ENCODE peak calls at places on chromosomes 12 and 14, in seven cellular contexts. Y is GM12892, G is HepG2, H is GM12878, C is H1, P is K562, I is SK-N-SH. X is an unnamed sample.
A peak's percentile ranks its signal among the peaks of the same experiment; 100 is the strongest.

GRCh38 chr14:55129086-55129427 is at the start of gene LGALS3:
- DNase-seq in Y (peak; percentile 73), G (no peak), H (no peak), C (no peak), P (peak; percentile 78), I (peak; percentile 88), X (peak; percentile 68)

GRCh38 chr14:89858084-89858483 is 96.4 kb downstream of the EFCAB11 start:
- DNase-seq in Y (no peak), G (no peak), H (no peak), C (peak; percentile 7), P (no peak), I (no peak), X (no peak)

GRCh38 chr12:2110841-2111566 is 58.2 kb downstream of the CACNA1C start:
- DNase-seq in Y (no peak), G (no peak), H (no peak), C (no peak), P (no peak), I (no peak), X (no peak)

GRCh38 chr12:70719672-70720420 is 82.6 kb upstream of the PTPRB start:
- DNase-seq in Y (no peak), G (peak; percentile 1), H (no peak), C (peak; percentile 73), P (peak; percentile 39), I (peak; percentile 48), X (no peak)

GRCh38 chr14:59688224-59689170 is 111.9 kb upstream of the CCDC175 start:
- DNase-seq in Y (no peak), G (peak; percentile 20), H (no peak), C (peak; percentile 76), P (peak; percentile 11), I (peak; percentile 38), X (peak; percentile 12)

GRCh38 chr14:89425931-89426330 is 8.9 kb upstream of the FOXN3 start:
- DNase-seq in Y (no peak), G (peak; percentile 41), H (peak; percentile 85), C (no peak), P (no peak), I (no peak), X (no peak)

GRCh38 chr14:104082807-104083206 is 2.7 kb upstream of the ASPG start:
- DNase-seq in Y (no peak), G (no peak), H (no peak), C (no peak), P (no peak), I (peak; percentile 39), X (no peak)

GRCh38 chr12:74317741-74318140 is 219.9 kb upstream of the ATXN7L3B start:
- DNase-seq in Y (no peak), G (no peak), H (no peak), C (no peak), P (no peak), I (no peak), X (no peak)

GRCh38 chr12:113062502-113063395 is 6.2 kb downstream of the DTX1 start:
- DNase-seq in Y (no peak), G (no peak), H (no peak), C (no peak), P (no peak), I (peak; percentile 23), X (no peak)

DNA sequence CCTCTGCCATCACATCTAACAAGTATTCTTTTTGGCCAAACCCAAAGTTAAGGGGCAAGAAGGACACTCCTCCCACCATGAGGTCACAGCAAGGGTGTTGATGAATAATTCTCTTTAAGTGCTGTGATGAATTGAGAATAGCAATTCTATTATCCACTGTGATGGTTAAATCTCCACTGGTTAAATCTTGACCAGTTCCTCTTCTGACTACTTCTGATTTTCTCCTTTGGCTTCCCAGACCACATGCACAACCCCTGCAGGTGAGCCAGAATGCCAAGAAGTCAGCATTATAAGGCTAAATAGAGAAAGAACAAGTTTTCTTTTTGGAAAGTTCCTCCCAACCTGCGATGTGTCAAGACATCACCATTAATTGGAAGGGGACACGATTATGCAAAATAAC is 90.6 kb upstream of the BCL2L14 start:
- DNase-seq in Y (no peak), G (no peak), H (peak; percentile 28), C (no peak), P (no peak), I (no peak), X (no peak)
- TF ChIP-seq TAF1 in Y (no peak), G (no peak), H (no peak), C (no peak), P (no peak), I (no peak), X (no peak)

GRCh38 chr12:84825149-84825548 is 87.5 kb downstream of the SLC6A15 start:
- DNase-seq in Y (no peak), G (no peak), H (no peak), C (no peak), P (no peak), I (no peak), X (no peak)
- TF ChIP-seq TAF1 in Y (no peak), G (no peak), H (no peak), C (no peak), P (no peak), I (no peak), X (no peak)

GRCh38 chr14:79280400-79280670 is 931.0 kb downstream of the DIO2 start:
- DNase-seq in Y (no peak), G (no peak), H (no peak), C (no peak), P (no peak), I (no peak), X (no peak)
- TF ChIP-seq TAF1 in Y (no peak), G (no peak), H (no peak), C (no peak), P (no peak), I (no peak), X (no peak)

GRCh38 chr12:22395666-22396065 is 61.2 kb upstream of the ST8SIA1 start:
- DNase-seq in Y (no peak), G (no peak), H (no peak), C (no peak), P (no peak), I (no peak), X (no peak)

GRCh38 chr12:22399464-22399863 is 65.0 kb upstream of the ST8SIA1 start:
- DNase-seq in Y (no peak), G (no peak), H (no peak), C (no peak), P (no peak), I (no peak), X (no peak)

GRCh38 chr12:22396735-22397134 is 62.2 kb upstream of the ST8SIA1 start:
- DNase-seq in Y (no peak), G (no peak), H (no peak), C (no peak), P (no peak), I (no peak), X (no peak)

GRCh38 chr12:22396253-22396652 is 61.7 kb upstream of the ST8SIA1 start:
- DNase-seq in Y (no peak), G (no peak), H (no peak), C (no peak), P (no peak), I (no peak), X (no peak)
- TF ChIP-seq TAF1 in Y (no peak), G (no peak), H (no peak), C (no peak), P (no peak), I (no peak), X (no peak)

GRCh38 chr14:77883479-77884238 is 83.8 kb downstream of the ADCK1 start:
- DNase-seq in Y (no peak), G (no peak), H (no peak), C (no peak), P (no peak), I (no peak), X (no peak)

GRCh38 chr14:77885363-77885762 is 85.5 kb downstream of the ADCK1 start:
- DNase-seq in Y (no peak), G (no peak), H (no peak), C (no peak), P (no peak), I (no peak), X (no peak)

GRCh38 chr14:77882631-77883030 is 82.7 kb downstream of the ADCK1 start:
- DNase-seq in Y (no peak), G (no peak), H (no peak), C (no peak), P (peak; percentile 17), I (peak; percentile 60), X (no peak)

GRCh38 chr14:77880056-77880455 is 80.1 kb downstream of the ADCK1 start:
- DNase-seq in Y (no peak), G (no peak), H (no peak), C (no peak), P (no peak), I (no peak), X (no peak)

DNA sequence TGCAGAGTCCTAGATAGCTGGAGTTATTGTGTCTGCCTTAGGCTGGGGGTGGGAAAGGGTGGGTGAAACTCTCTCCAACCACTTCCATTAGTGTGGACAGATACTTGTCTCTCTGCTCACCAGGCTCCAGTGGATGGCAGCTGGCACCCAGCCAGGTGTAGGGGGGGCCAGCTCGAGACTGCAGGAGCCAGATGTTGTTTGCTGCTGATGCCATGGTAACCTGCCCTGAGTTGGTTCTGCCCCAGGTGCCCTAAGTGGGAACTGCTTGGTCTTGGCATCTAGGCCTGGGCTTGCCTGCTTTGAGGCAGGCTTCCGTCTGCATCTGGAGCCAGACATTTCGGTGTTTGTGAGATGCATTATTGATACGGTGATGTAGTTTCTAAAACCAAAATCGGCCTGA is 82.2 kb downstream of the ADCK1 start:
- DNase-seq in Y (no peak), G (no peak), H (no peak), C (no peak), P (no peak), I (peak; percentile 85), X (no peak)
- TF ChIP-seq TAF1 in Y (no peak), G (no peak), H (no peak), C (no peak), P (no peak), I (no peak), X (no peak)